ENCODE peak calls at places on chromosomes 16 and 17, in eight cellular contexts. X, V, B, O, R, Y, Q and T are unnamed samples.

GRCh38 chr17:82449136-82449882 is 1.2 kb downstream of the CYBC1 start:
- DNase-seq in X (no peak), V (peak; percentile 52), B (no peak), O (peak; percentile 54), R (peak; percentile 66), Y (peak; percentile 87), Q (no peak), T (no peak)

GRCh38 chr16:57262841-57263584 is 18.0 kb downstream of the ARL2BP start:
- DNase-seq in X (peak; percentile 85), V (no peak), B (no peak), O (peak; percentile 59), R (no peak), Y (no peak), Q (no peak), T (no peak)

GRCh38 chr16:88650749-88651275 is at the start of gene CYBA:
- DNase-seq in X (no peak), V (peak; percentile 83), B (peak; percentile 78), O (peak; percentile 83), R (peak; percentile 61), Y (no peak), Q (peak; percentile 61), T (peak; percentile 71)

GRCh38 chr17:57653279-57653678 is 91.8 kb downstream of the CCDC182 start:
- DNase-seq in X (no peak), V (no peak), B (no peak), O (no peak), R (no peak), Y (no peak), Q (no peak), T (no peak)

GRCh38 chr16:51880776-51881175 is 666.2 kb downstream of the TOX3 start:
- DNase-seq in X (no peak), V (no peak), B (peak; percentile 77), O (no peak), R (no peak), Y (no peak), Q (no peak), T (no peak)

GRCh38 chr16:21088646-21089538 is 61.8 kb downstream of the DNAH3 start:
- DNase-seq in X (no peak), V (no peak), B (no peak), O (no peak), R (no peak), Y (no peak), Q (no peak), T (no peak)

GRCh38 chr17:82445542-82445941 is 5.0 kb downstream of the CYBC1 start:
- DNase-seq in X (no peak), V (no peak), B (no peak), O (no peak), R (no peak), Y (no peak), Q (no peak), T (no peak)

GRCh38 chr17:78798695-78799559 is 16.9 kb upstream of the CYTH1 start:
- DNase-seq in X (peak; percentile 29), V (no peak), B (no peak), O (no peak), R (no peak), Y (peak; percentile 31), Q (no peak), T (no peak)

GRCh38 chr17:50281739-50282401 is 7.6 kb downstream of the TMEM92 start:
- DNase-seq in X (no peak), V (no peak), B (no peak), O (no peak), R (no peak), Y (no peak), Q (no peak), T (no peak)

GRCh38 chr16:79658301-79659001 is 57.9 kb upstream of the MAF start:
- DNase-seq in X (no peak), V (no peak), B (peak; percentile 51), O (peak; percentile 53), R (no peak), Y (peak; percentile 38), Q (no peak), T (no peak)

GRCh38 chr17:56393156-56393555 is 200.3 kb upstream of the NOG start:
- DNase-seq in X (no peak), V (no peak), B (no peak), O (no peak), R (no peak), Y (no peak), Q (no peak), T (no peak)